ENCODE peak calls at places on chromosomes 11 and 22, in eight cellular contexts. One of them, this sample, is unnamed.

GRCh38 chr11:61123775-61124571 is 21.7 kb downstream of the CD5 start:
- DNase-seq in sigmoid colon: no peak
- DNase-seq in HepG2: no peak
- DNase-seq in H1: no peak
- DNase-seq in HCT116: no peak
- DNase-seq in breast epithelium: no peak
- DNase-seq in suprapubic skin: no peak
- DNase-seq in esophagus muscularis mucosa: no peak
- DNase-seq in this sample: no peak

GRCh38 chr22:26592368-26593015 is 2.6 kb upstream of the TPST2 start:
- DNase-seq in sigmoid colon: no peak
- DNase-seq in HepG2: no peak
- DNase-seq in H1: no peak
- DNase-seq in HCT116: no peak
- DNase-seq in breast epithelium: no peak
- DNase-seq in suprapubic skin: no peak
- DNase-seq in esophagus muscularis mucosa: no peak
- DNase-seq in this sample: peak

GRCh38 chr11:20367313-20367948 is 3.9 kb downstream of the HTATIP2 start:
- DNase-seq in sigmoid colon: peak
- DNase-seq in HepG2: peak
- DNase-seq in H1: no peak
- DNase-seq in HCT116: peak
- DNase-seq in breast epithelium: no peak
- DNase-seq in suprapubic skin: no peak
- DNase-seq in esophagus muscularis mucosa: no peak
- DNase-seq in this sample: no peak

GRCh38 chr11:69499946-69500284 is 18.5 kb downstream of the LINC01488 start:
- DNase-seq in sigmoid colon: peak
- DNase-seq in HepG2: no peak
- DNase-seq in H1: no peak
- DNase-seq in HCT116: no peak
- DNase-seq in breast epithelium: no peak
- DNase-seq in suprapubic skin: no peak
- DNase-seq in esophagus muscularis mucosa: no peak
- DNase-seq in this sample: no peak

GRCh38 chr11:117944554-117944953 is 15.4 kb upstream of the TMPRSS13 start:
- DNase-seq in sigmoid colon: no peak
- DNase-seq in HepG2: no peak
- DNase-seq in H1: peak
- DNase-seq in HCT116: no peak
- DNase-seq in breast epithelium: no peak
- DNase-seq in suprapubic skin: no peak
- DNase-seq in esophagus muscularis mucosa: no peak
- DNase-seq in this sample: no peak

GRCh38 chr11:23564370-23564769 is 704.1 kb upstream of the CCDC179 start:
- DNase-seq in sigmoid colon: no peak
- DNase-seq in HepG2: no peak
- DNase-seq in H1: no peak
- DNase-seq in HCT116: no peak
- DNase-seq in breast epithelium: no peak
- DNase-seq in suprapubic skin: no peak
- DNase-seq in esophagus muscularis mucosa: no peak
- DNase-seq in this sample: no peak

GRCh38 chr11:76148941-76149613 is 57.2 kb downstream of the WNT11 start:
- DNase-seq in sigmoid colon: peak
- DNase-seq in HepG2: peak
- DNase-seq in H1: no peak
- DNase-seq in HCT116: no peak
- DNase-seq in breast epithelium: no peak
- DNase-seq in suprapubic skin: no peak
- DNase-seq in esophagus muscularis mucosa: no peak
- DNase-seq in this sample: no peak

GRCh38 chr11:83292709-83293435 is 6.7 kb upstream of the CCDC90B start:
- DNase-seq in sigmoid colon: no peak
- DNase-seq in HepG2: peak
- DNase-seq in H1: no peak
- DNase-seq in HCT116: peak
- DNase-seq in breast epithelium: no peak
- DNase-seq in suprapubic skin: no peak
- DNase-seq in esophagus muscularis mucosa: no peak
- DNase-seq in this sample: peak

GRCh38 chr11:122114976-122115375 is 1.0 kb downstream of the BLID start:
- DNase-seq in sigmoid colon: no peak
- DNase-seq in HepG2: no peak
- DNase-seq in H1: no peak
- DNase-seq in HCT116: no peak
- DNase-seq in breast epithelium: no peak
- DNase-seq in suprapubic skin: no peak
- DNase-seq in esophagus muscularis mucosa: no peak
- DNase-seq in this sample: no peak

GRCh38 chr22:17097062-17097461 is 12.3 kb downstream of the IL17RA start:
- DNase-seq in sigmoid colon: peak
- DNase-seq in HepG2: no peak
- DNase-seq in H1: no peak
- DNase-seq in HCT116: no peak
- DNase-seq in breast epithelium: no peak
- DNase-seq in suprapubic skin: no peak
- DNase-seq in esophagus muscularis mucosa: no peak
- DNase-seq in this sample: no peak

GRCh38 chr22:19052941-19053551 is 69.2 kb downstream of the DGCR2 start:
- DNase-seq in sigmoid colon: peak
- DNase-seq in HepG2: no peak
- DNase-seq in H1: no peak
- DNase-seq in HCT116: no peak
- DNase-seq in breast epithelium: no peak
- DNase-seq in suprapubic skin: peak
- DNase-seq in esophagus muscularis mucosa: no peak
- DNase-seq in this sample: no peak

GRCh38 chr11:36075053-36075452 is 131.2 kb downstream of the LDLRAD3 start:
- DNase-seq in sigmoid colon: no peak
- DNase-seq in HepG2: no peak
- DNase-seq in H1: no peak
- DNase-seq in HCT116: no peak
- DNase-seq in breast epithelium: no peak
- DNase-seq in suprapubic skin: no peak
- DNase-seq in esophagus muscularis mucosa: no peak
- DNase-seq in this sample: no peak

GRCh38 chr22:45441158-45441557 is 27.7 kb downstream of the RIBC2 start:
- DNase-seq in sigmoid colon: peak
- DNase-seq in HepG2: peak
- DNase-seq in H1: no peak
- DNase-seq in HCT116: peak
- DNase-seq in breast epithelium: no peak
- DNase-seq in suprapubic skin: no peak
- DNase-seq in esophagus muscularis mucosa: no peak
- DNase-seq in this sample: peak

DNA sequence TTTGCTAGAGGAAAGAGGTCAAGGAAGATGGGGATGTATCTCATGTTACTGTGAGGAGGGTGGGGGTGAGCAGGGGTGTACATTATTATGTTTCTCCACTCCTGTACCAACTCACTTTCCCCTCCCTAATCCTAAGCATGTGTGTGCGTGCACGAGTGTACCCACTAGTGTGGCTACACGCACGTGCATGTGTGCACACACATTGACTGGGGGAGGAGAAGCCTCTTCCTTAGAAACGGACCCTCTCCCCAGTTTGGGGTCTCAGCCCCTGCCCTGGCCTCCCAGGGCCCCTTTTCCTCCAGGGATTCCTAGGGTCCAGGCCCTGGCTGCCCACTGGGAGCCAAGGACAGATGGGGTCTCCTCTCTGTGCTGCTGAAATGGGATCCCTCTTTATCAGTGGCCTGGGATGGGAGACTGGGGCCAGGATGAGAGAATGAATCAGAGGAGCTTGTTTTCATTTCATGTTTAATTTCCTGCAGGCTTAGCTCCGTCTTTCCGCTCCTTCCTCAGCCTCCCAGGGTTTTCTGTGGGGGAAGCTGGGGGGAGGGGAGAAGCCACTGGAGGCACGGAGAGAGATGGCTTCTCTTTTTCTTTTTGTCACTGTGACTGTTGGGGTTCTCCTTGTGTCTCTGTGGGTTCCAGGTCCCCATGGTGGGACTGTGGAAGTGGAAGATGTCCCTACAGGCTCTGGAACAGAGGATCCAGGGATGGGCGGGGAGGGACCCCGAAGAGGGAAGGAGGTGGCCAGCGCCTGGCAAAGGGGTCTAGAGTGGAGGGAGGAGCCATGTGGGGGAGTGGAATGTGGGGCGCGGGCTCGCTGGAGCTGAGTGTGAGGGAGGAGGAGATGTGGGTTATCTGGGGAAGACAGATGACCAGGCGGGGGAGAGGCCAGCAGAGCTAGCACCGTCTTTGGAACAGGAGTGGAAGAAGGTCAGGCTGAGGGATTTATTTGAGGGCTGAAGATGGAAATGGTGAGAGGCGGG is 40.3 kb downstream of the ALX4 start:
- DNase-seq in sigmoid colon: no peak
- DNase-seq in HepG2: no peak
- DNase-seq in H1: no peak
- DNase-seq in HCT116: no peak
- DNase-seq in breast epithelium: no peak
- DNase-seq in suprapubic skin: peak
- DNase-seq in esophagus muscularis mucosa: no peak
- DNase-seq in this sample: no peak
- TF ChIP-seq POLR2AphosphoS5 in sigmoid colon: no peak
- TF ChIP-seq POLR2AphosphoS5 in HepG2: no peak
- TF ChIP-seq POLR2AphosphoS5 in H1: no peak
- TF ChIP-seq POLR2AphosphoS5 in HCT116: no peak
- TF ChIP-seq POLR2AphosphoS5 in breast epithelium: no peak
- TF ChIP-seq POLR2AphosphoS5 in suprapubic skin: no peak
- TF ChIP-seq POLR2AphosphoS5 in esophagus muscularis mucosa: no peak
- TF ChIP-seq POLR2AphosphoS5 in this sample: no peak

DNA sequence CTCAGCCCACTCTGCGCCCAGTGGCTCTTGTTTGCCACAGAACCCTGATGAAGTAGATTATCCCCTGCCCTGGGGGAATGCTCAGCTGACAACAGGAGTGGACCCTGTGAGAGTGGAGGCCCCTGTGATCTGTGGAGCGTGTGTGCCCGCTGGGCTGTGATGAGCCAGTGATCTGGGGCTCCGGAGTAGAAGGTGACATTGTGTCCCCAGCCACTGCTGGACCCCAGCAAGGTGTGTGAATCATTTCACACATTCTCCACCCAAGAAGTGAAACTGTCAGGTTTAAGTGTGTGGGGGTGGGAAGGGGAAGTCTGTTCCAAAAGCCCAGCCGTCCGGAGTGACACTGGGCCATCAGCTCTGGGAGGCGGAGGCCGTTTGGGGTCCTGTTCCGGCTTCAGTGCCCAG is 33.1 kb upstream of the GRAMD4 start:
- DNase-seq in sigmoid colon: no peak
- DNase-seq in HepG2: no peak
- DNase-seq in H1: no peak
- DNase-seq in HCT116: no peak
- DNase-seq in breast epithelium: no peak
- DNase-seq in suprapubic skin: no peak
- DNase-seq in esophagus muscularis mucosa: no peak
- DNase-seq in this sample: peak
- TF ChIP-seq POLR2A in sigmoid colon: no peak
- TF ChIP-seq POLR2A in HepG2: no peak
- TF ChIP-seq POLR2A in H1: no peak
- TF ChIP-seq POLR2A in HCT116: no peak
- TF ChIP-seq POLR2A in breast epithelium: no peak
- TF ChIP-seq POLR2A in suprapubic skin: no peak
- TF ChIP-seq POLR2A in esophagus muscularis mucosa: no peak
- TF ChIP-seq POLR2A in this sample: no peak

GRCh38 chr11:128355558-128355957 is 231.8 kb downstream of the ETS1 start:
- DNase-seq in sigmoid colon: no peak
- DNase-seq in HepG2: no peak
- DNase-seq in H1: no peak
- DNase-seq in HCT116: no peak
- DNase-seq in breast epithelium: no peak
- DNase-seq in suprapubic skin: no peak
- DNase-seq in esophagus muscularis mucosa: no peak
- DNase-seq in this sample: no peak

GRCh38 chr11:128354476-128354875 is 232.9 kb downstream of the ETS1 start:
- DNase-seq in sigmoid colon: no peak
- DNase-seq in HepG2: no peak
- DNase-seq in H1: no peak
- DNase-seq in HCT116: no peak
- DNase-seq in breast epithelium: no peak
- DNase-seq in suprapubic skin: no peak
- DNase-seq in esophagus muscularis mucosa: no peak
- DNase-seq in this sample: no peak

GRCh38 chr11:128361451-128362020 is 225.8 kb downstream of the ETS1 start:
- DNase-seq in sigmoid colon: no peak
- DNase-seq in HepG2: no peak
- DNase-seq in H1: no peak
- DNase-seq in HCT116: no peak
- DNase-seq in breast epithelium: no peak
- DNase-seq in suprapubic skin: no peak
- DNase-seq in esophagus muscularis mucosa: no peak
- DNase-seq in this sample: no peak

GRCh38 chr11:128359515-128359914 is 227.8 kb downstream of the ETS1 start:
- DNase-seq in sigmoid colon: no peak
- DNase-seq in HepG2: no peak
- DNase-seq in H1: no peak
- DNase-seq in HCT116: no peak
- DNase-seq in breast epithelium: no peak
- DNase-seq in suprapubic skin: no peak
- DNase-seq in esophagus muscularis mucosa: no peak
- DNase-seq in this sample: no peak

GRCh38 chr11:128356992-128357391 is 230.4 kb downstream of the ETS1 start:
- DNase-seq in sigmoid colon: no peak
- DNase-seq in HepG2: no peak
- DNase-seq in H1: no peak
- DNase-seq in HCT116: no peak
- DNase-seq in breast epithelium: no peak
- DNase-seq in suprapubic skin: no peak
- DNase-seq in esophagus muscularis mucosa: no peak
- DNase-seq in this sample: no peak
- TF ChIP-seq POLR2AphosphoS5 in sigmoid colon: no peak
- TF ChIP-seq POLR2AphosphoS5 in HepG2: no peak
- TF ChIP-seq POLR2AphosphoS5 in H1: no peak
- TF ChIP-seq POLR2AphosphoS5 in HCT116: no peak
- TF ChIP-seq POLR2AphosphoS5 in breast epithelium: no peak
- TF ChIP-seq POLR2AphosphoS5 in suprapubic skin: no peak
- TF ChIP-seq POLR2AphosphoS5 in esophagus muscularis mucosa: no peak
- TF ChIP-seq POLR2AphosphoS5 in this sample: no peak

DNA sequence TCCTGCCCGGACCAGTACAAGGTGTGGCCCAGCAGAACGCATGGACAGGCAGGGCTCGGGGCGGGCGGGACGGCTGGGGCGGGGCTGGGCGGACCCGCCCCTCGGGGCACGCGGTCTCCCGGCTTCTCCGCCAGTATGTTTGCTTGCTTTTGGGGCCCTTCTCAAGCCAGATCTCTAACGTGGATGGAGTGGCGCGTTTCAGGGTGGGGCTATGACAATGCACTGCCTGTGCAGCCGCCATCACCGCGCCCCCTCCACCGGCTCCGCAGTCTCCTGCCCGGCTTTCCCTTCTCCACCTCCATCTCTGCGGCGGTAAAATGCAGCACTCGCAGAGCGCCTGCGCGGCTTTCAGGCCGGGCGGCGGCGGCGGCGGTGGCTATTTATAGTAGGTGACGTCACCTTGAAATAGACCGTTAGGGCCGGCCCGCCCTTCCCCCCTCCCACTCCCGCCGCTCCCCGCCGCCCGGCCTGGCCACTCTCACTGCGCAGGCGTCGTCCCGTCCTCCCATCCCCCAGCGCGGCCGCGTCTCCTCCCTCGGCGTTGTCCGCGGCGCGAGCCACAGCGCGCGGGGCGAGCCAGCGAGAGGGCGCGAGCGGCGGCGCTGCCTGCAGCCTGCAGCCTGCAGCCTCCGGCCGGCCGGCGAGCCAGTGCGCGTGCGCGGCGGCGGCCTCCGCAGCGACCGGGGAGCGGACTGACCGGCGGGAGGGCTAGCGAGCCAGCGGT is at the start of gene YWHAH:
- DNase-seq in sigmoid colon: peak
- DNase-seq in HepG2: peak
- DNase-seq in H1: peak
- DNase-seq in HCT116: peak
- DNase-seq in breast epithelium: peak
- DNase-seq in suprapubic skin: peak
- DNase-seq in esophagus muscularis mucosa: peak
- DNase-seq in this sample: peak
- TF ChIP-seq POLR2A in sigmoid colon: no peak
- TF ChIP-seq POLR2A in HepG2: peak
- TF ChIP-seq POLR2A in H1: peak
- TF ChIP-seq POLR2A in HCT116: peak
- TF ChIP-seq POLR2A in breast epithelium: no peak
- TF ChIP-seq POLR2A in suprapubic skin: peak
- TF ChIP-seq POLR2A in esophagus muscularis mucosa: no peak
- TF ChIP-seq POLR2A in this sample: peak

This sample was measured in GM12891.